ENCODE peak calls at places on chromosomes 12 and 14, in five cellular contexts. H is AG04450, E is pancreas, C is astrocyte of the cerebellum, U is A549. P is an unnamed sample.

GRCh38 chr12:88958153-88958552 is 377.9 kb upstream of the KITLG start:
- DNase-seq in H (no peak), E (no peak), C (no peak), U (no peak), P (no peak)

GRCh38 chr14:69043598-69044267 is 64.6 kb upstream of the ACTN1 start:
- DNase-seq in H (no peak), E (peak; percentile 38), C (no peak), U (no peak), P (no peak)

GRCh38 chr12:49503674-49504180 is 35.1 kb upstream of the KCNH3 start:
- DNase-seq in H (peak; percentile 15), E (peak; percentile 30), C (peak; percentile 27), U (peak; percentile 44), P (no peak)

GRCh38 chr12:47889040-47889439 is 15.8 kb downstream of the VDR start:
- DNase-seq in H (no peak), E (no peak), C (no peak), U (no peak), P (no peak)

GRCh38 chr12:112126000-112126431 is 656 bp downstream of the TRAFD1 start:
- DNase-seq in H (no peak), E (no peak), C (no peak), U (no peak), P (no peak)

GRCh38 chr12:132481345-132481744 is 8.6 kb upstream of the FBRSL1 start:
- DNase-seq in H (no peak), E (no peak), C (no peak), U (no peak), P (no peak)

GRCh38 chr12:49098035-49098451 is 3.4 kb upstream of the DHH start:
- DNase-seq in H (no peak), E (peak; percentile 51), C (no peak), U (peak; percentile 74), P (no peak)

GRCh38 chr12:52189376-52190174 is 2.2 kb downstream of the KRT80 start:
- DNase-seq in H (no peak), E (no peak), C (no peak), U (no peak), P (no peak)

GRCh38 chr14:68476212-68476964 is 316.5 kb downstream of the ZFP36L1 start:
- DNase-seq in H (peak; percentile 49), E (peak; percentile 35), C (peak; percentile 85), U (no peak), P (no peak)

GRCh38 chr14:24275524-24276139 is 4.2 kb upstream of the RABGGTA start:
- DNase-seq in H (no peak), E (no peak), C (no peak), U (no peak), P (no peak)

GRCh38 chr14:94011795-94012194 is 14.3 kb upstream of the OTUB2 start:
- DNase-seq in H (no peak), E (no peak), C (no peak), U (no peak), P (no peak)

GRCh38 chr12:131574397-131574775 is 136.5 kb upstream of the SFSWAP start:
- DNase-seq in H (no peak), E (no peak), C (no peak), U (no peak), P (no peak)

GRCh38 chr14:99324291-99324690 is 52.3 kb upstream of the BCL11B start:
- DNase-seq in H (no peak), E (no peak), C (no peak), U (no peak), P (no peak)

GRCh38 chr14:90491221-90491867 is 94.5 kb downstream of the CALM1 start:
- DNase-seq in H (peak; percentile 6), E (peak; percentile 52), C (no peak), U (no peak), P (peak; percentile 41)

GRCh38 chr12:118055865-118056773 is 4.9 kb downstream of the WSB2 start:
- DNase-seq in H (no peak), E (no peak), C (no peak), U (no peak), P (no peak)

GRCh38 chr14:92397140-92397815 is 74.3 kb downstream of the SLC24A4 start:
- DNase-seq in H (no peak), E (no peak), C (no peak), U (peak; percentile 68), P (no peak)

GRCh38 chr14:69547701-69548348 is 26.8 kb downstream of the CCDC177 start:
- DNase-seq in H (no peak), E (no peak), C (no peak), U (no peak), P (no peak)

GRCh38 chr12:56377310-56377988 is 14.8 kb upstream of the APOF start:
- DNase-seq in H (no peak), E (no peak), C (no peak), U (no peak), P (no peak)

GRCh38 chr14:51666070-51666469 is 14.4 kb downstream of the FRMD6 start:
- DNase-seq in H (no peak), E (no peak), C (no peak), U (no peak), P (no peak)

GRCh38 chr14:50605776-50606175 is 45.8 kb downstream of the ATL1 start:
- DNase-seq in H (no peak), E (no peak), C (no peak), U (no peak), P (no peak)

GRCh38 chr12:107570721-107571120 is 114.9 kb upstream of the PWP1 start:
- DNase-seq in H (peak; percentile 16), E (no peak), C (peak; percentile 18), U (no peak), P (no peak)

GRCh38 chr14:35814371-35815005 is 5.4 kb upstream of the RALGAPA1 start:
- DNase-seq in H (no peak), E (peak; percentile 49), C (no peak), U (no peak), P (peak; percentile 26)

GRCh38 chr14:88352299-88353097 is 29.4 kb upstream of the KCNK10 start:
- DNase-seq in H (no peak), E (no peak), C (no peak), U (no peak), P (peak; percentile 17)

DNA sequence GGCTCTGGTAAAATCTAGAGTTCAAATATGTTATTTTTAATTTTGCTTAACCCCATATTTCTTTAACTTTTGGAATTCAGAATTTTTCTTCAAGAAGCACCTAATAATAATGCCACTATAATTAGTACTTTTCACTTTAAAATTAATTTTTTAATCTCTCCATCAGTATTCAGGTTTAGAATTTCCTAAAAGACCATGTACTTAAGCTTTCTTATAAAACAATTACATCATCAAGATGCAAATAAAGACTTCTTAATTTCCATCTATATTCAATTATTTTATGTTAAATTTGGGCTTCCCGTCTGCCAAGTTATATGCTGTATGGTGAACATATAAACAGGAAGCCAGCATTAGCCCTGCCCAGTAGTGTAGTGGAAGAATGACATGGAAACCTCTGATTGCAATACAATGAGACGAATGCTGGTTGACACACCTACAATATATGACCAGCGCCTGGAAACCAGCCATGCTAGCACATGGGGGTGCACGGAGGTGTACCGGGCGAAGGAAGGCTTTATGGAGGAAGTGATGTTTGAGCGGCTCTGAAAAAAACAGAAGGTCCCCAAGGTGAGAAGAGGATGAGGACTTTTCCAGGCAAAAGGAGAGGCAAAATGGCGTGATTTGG is 82.2 kb downstream of the LLPH start:
- DNase-seq in H (no peak), E (no peak), C (no peak), U (no peak), P (no peak)
- H3K4me3 ChIP-seq in H (no peak overlapping the region), E (no peak overlapping the region), C (no peak overlapping the region), U (no peak overlapping the region), P (no peak overlapping the region)

GRCh38 chr12:127054531-127054930 is 1212.4 kb upstream of the TMEM132C start:
- DNase-seq in H (no peak), E (no peak), C (no peak), U (no peak), P (no peak)
- H3K4me3 ChIP-seq in H (no peak overlapping the region), E (no peak overlapping the region), C (no peak overlapping the region), U (no peak overlapping the region), P (no peak overlapping the region)

GRCh38 chr12:1918875-1919236 is 404 bp upstream of the CACNA2D4 start:
- DNase-seq in H (no peak), E (no peak), C (no peak), U (no peak), P (no peak)

GRCh38 chr12:1919763-1920162 is 1.3 kb upstream of the CACNA2D4 start:
- DNase-seq in H (no peak), E (no peak), C (no peak), U (no peak), P (no peak)

GRCh38 chr12:1919284-1919683 is 832 bp upstream of the CACNA2D4 start:
- DNase-seq in H (no peak), E (no peak), C (no peak), U (no peak), P (no peak)

GRCh38 chr12:1917172-1918070 is 1.0 kb downstream of the CACNA2D4 start:
- DNase-seq in H (no peak), E (no peak), C (no peak), U (no peak), P (no peak)

GRCh38 chr12:1918081-1918874 is at the start of gene CACNA2D4:
- DNase-seq in H (no peak), E (no peak), C (no peak), U (no peak), P (no peak)
- H3K4me3 ChIP-seq in H (no peak within 1 kb of the TSS), E (no peak within 1 kb of the TSS), C (no peak within 1 kb of the TSS), U (no peak within 1 kb of the TSS), P (no peak within 1 kb of the TSS)

GRCh38 chr14:102821252-102821651 is 44.0 kb downstream of the TRAF3 start:
- DNase-seq in H (no peak), E (no peak), C (no peak), U (no peak), P (no peak)

GRCh38 chr14:102819790-102820330 is 42.6 kb downstream of the TRAF3 start:
- DNase-seq in H (no peak), E (no peak), C (no peak), U (no peak), P (no peak)

GRCh38 chr14:102817318-102817717 is 40.1 kb downstream of the TRAF3 start:
- DNase-seq in H (no peak), E (no peak), C (no peak), U (no peak), P (no peak)

GRCh38 chr14:102819176-102819628 is 42.0 kb downstream of the TRAF3 start:
- DNase-seq in H (no peak), E (no peak), C (no peak), U (no peak), P (no peak)

GRCh38 chr14:102817942-102818940 is 41.0 kb downstream of the TRAF3 start:
- DNase-seq in H (no peak), E (no peak), C (no peak), U (no peak), P (no peak)
- H3K4me3 ChIP-seq in H (no peak overlapping the region), E (no peak overlapping the region), C (no peak overlapping the region), U (no peak overlapping the region), P (no peak overlapping the region)